ENCODE peak calls at places on chromosomes 12 and 14, in nine cellular contexts. One of them, this sample, is unnamed.

GRCh38 chr14:22276913-22277816 is 311.9 kb downstream of the DAD1 start:
- DNase-seq in WTC11: no peak
- DNase-seq in fibroblast of mammary gland: peak; percentile 30
- DNase-seq in activated naive CD4-positive, alpha-beta T cell: no peak
- DNase-seq in activated T-cell treated with anti-CD3 and anti-CD28 coated beads for 24 hours: no peak
- DNase-seq in NCI-H1694: no peak
- DNase-seq in activated gamma-delta T cell: no peak
- DNase-seq in naive thymus-derived CD8-positive, alpha-beta T cell: no peak
- DNase-seq in renal cortical epithelial cell: peak; percentile 44
- DNase-seq in this sample: no peak

GRCh38 chr12:69254046-69254445 is 14.7 kb downstream of the CPSF6 start:
- DNase-seq in NCI-H1694: peak; percentile 43
- DNase-seq in fibroblast of mammary gland: peak; percentile 67
- DNase-seq in activated T-cell treated with anti-CD3 and anti-CD28 coated beads for 24 hours: no peak
- DNase-seq in activated gamma-delta T cell: no peak
- DNase-seq in WTC11: no peak
- DNase-seq in renal cortical epithelial cell: peak; percentile 72
- DNase-seq in naive thymus-derived CD8-positive, alpha-beta T cell: no peak
- DNase-seq in activated naive CD4-positive, alpha-beta T cell: no peak
- DNase-seq in this sample: peak; percentile 66

GRCh38 chr12:109758406-109759075 is 44.9 kb downstream of the FAM222A start:
- DNase-seq in NCI-H1694: no peak
- DNase-seq in WTC11: peak; percentile 24
- DNase-seq in fibroblast of mammary gland: no peak
- DNase-seq in activated naive CD4-positive, alpha-beta T cell: no peak
- DNase-seq in renal cortical epithelial cell: no peak
- DNase-seq in naive thymus-derived CD8-positive, alpha-beta T cell: peak; percentile 13
- DNase-seq in activated T-cell treated with anti-CD3 and anti-CD28 coated beads for 24 hours: no peak
- DNase-seq in activated gamma-delta T cell: no peak
- DNase-seq in this sample: no peak

GRCh38 chr14:58285132-58285531 is 13.2 kb upstream of the ARID4A start:
- DNase-seq in activated T-cell treated with anti-CD3 and anti-CD28 coated beads for 24 hours: no peak
- DNase-seq in renal cortical epithelial cell: no peak
- DNase-seq in naive thymus-derived CD8-positive, alpha-beta T cell: no peak
- DNase-seq in WTC11: no peak
- DNase-seq in activated naive CD4-positive, alpha-beta T cell: no peak
- DNase-seq in fibroblast of mammary gland: no peak
- DNase-seq in activated gamma-delta T cell: no peak
- DNase-seq in NCI-H1694: no peak
- DNase-seq in this sample: no peak

GRCh38 chr14:99838555-99839193 is 45.5 kb downstream of the EML1 start:
- DNase-seq in activated naive CD4-positive, alpha-beta T cell: no peak
- DNase-seq in WTC11: peak; percentile 58
- DNase-seq in naive thymus-derived CD8-positive, alpha-beta T cell: no peak
- DNase-seq in NCI-H1694: no peak
- DNase-seq in activated gamma-delta T cell: no peak
- DNase-seq in renal cortical epithelial cell: peak; percentile 57
- DNase-seq in fibroblast of mammary gland: peak; percentile 10
- DNase-seq in activated T-cell treated with anti-CD3 and anti-CD28 coated beads for 24 hours: no peak
- DNase-seq in this sample: no peak

GRCh38 chr14:98112211-98112780 is 1159.7 kb downstream of the BCL11B start:
- DNase-seq in renal cortical epithelial cell: peak; percentile 39
- DNase-seq in NCI-H1694: no peak
- DNase-seq in activated gamma-delta T cell: no peak
- DNase-seq in fibroblast of mammary gland: no peak
- DNase-seq in activated naive CD4-positive, alpha-beta T cell: no peak
- DNase-seq in activated T-cell treated with anti-CD3 and anti-CD28 coated beads for 24 hours: no peak
- DNase-seq in naive thymus-derived CD8-positive, alpha-beta T cell: no peak
- DNase-seq in WTC11: no peak
- DNase-seq in this sample: no peak

GRCh38 chr14:77040995-77041744 is 12.7 kb upstream of the IRF2BPL start:
- DNase-seq in WTC11: no peak
- DNase-seq in activated gamma-delta T cell: no peak
- DNase-seq in fibroblast of mammary gland: no peak
- DNase-seq in NCI-H1694: no peak
- DNase-seq in naive thymus-derived CD8-positive, alpha-beta T cell: peak; percentile 81
- DNase-seq in renal cortical epithelial cell: no peak
- DNase-seq in activated naive CD4-positive, alpha-beta T cell: no peak
- DNase-seq in activated T-cell treated with anti-CD3 and anti-CD28 coated beads for 24 hours: no peak
- DNase-seq in this sample: peak; percentile 58

GRCh38 chr12:131332224-131332623 is 378.5 kb downstream of the ADGRD1 start:
- DNase-seq in renal cortical epithelial cell: no peak
- DNase-seq in activated T-cell treated with anti-CD3 and anti-CD28 coated beads for 24 hours: no peak
- DNase-seq in activated naive CD4-positive, alpha-beta T cell: no peak
- DNase-seq in naive thymus-derived CD8-positive, alpha-beta T cell: peak; percentile 23
- DNase-seq in activated gamma-delta T cell: no peak
- DNase-seq in WTC11: no peak
- DNase-seq in fibroblast of mammary gland: no peak
- DNase-seq in NCI-H1694: no peak
- DNase-seq in this sample: no peak

GRCh38 chr12:107684029-107684790 is 1.4 kb upstream of the PWP1 start:
- DNase-seq in naive thymus-derived CD8-positive, alpha-beta T cell: no peak
- DNase-seq in activated T-cell treated with anti-CD3 and anti-CD28 coated beads for 24 hours: no peak
- DNase-seq in activated naive CD4-positive, alpha-beta T cell: no peak
- DNase-seq in fibroblast of mammary gland: peak; percentile 78
- DNase-seq in activated gamma-delta T cell: no peak
- DNase-seq in NCI-H1694: no peak
- DNase-seq in renal cortical epithelial cell: no peak
- DNase-seq in WTC11: no peak
- DNase-seq in this sample: no peak

GRCh38 chr12:106446429-106447092 is 89.0 kb downstream of the POLR3B start:
- DNase-seq in WTC11: no peak
- DNase-seq in activated gamma-delta T cell: no peak
- DNase-seq in activated T-cell treated with anti-CD3 and anti-CD28 coated beads for 24 hours: no peak
- DNase-seq in activated naive CD4-positive, alpha-beta T cell: no peak
- DNase-seq in naive thymus-derived CD8-positive, alpha-beta T cell: no peak
- DNase-seq in NCI-H1694: no peak
- DNase-seq in fibroblast of mammary gland: no peak
- DNase-seq in renal cortical epithelial cell: no peak
- DNase-seq in this sample: no peak

GRCh38 chr12:42326466-42327226 is 679 bp downstream of the PPHLN1 start:
- DNase-seq in WTC11: no peak
- DNase-seq in renal cortical epithelial cell: peak; percentile 23
- DNase-seq in naive thymus-derived CD8-positive, alpha-beta T cell: no peak
- DNase-seq in NCI-H1694: peak; percentile 1
- DNase-seq in activated gamma-delta T cell: no peak
- DNase-seq in activated T-cell treated with anti-CD3 and anti-CD28 coated beads for 24 hours: peak; percentile 1
- DNase-seq in activated naive CD4-positive, alpha-beta T cell: no peak
- DNase-seq in fibroblast of mammary gland: peak; percentile 46
- DNase-seq in this sample: no peak

GRCh38 chr14:54704768-54705167 is 137.8 kb downstream of the SAMD4A start:
- DNase-seq in WTC11: no peak
- DNase-seq in activated naive CD4-positive, alpha-beta T cell: no peak
- DNase-seq in renal cortical epithelial cell: no peak
- DNase-seq in activated T-cell treated with anti-CD3 and anti-CD28 coated beads for 24 hours: no peak
- DNase-seq in naive thymus-derived CD8-positive, alpha-beta T cell: no peak
- DNase-seq in fibroblast of mammary gland: no peak
- DNase-seq in activated gamma-delta T cell: no peak
- DNase-seq in NCI-H1694: no peak
- DNase-seq in this sample: no peak

GRCh38 chr12:1790470-1790869 is 29.9 kb upstream of the LRTM2 start:
- DNase-seq in renal cortical epithelial cell: no peak
- DNase-seq in activated T-cell treated with anti-CD3 and anti-CD28 coated beads for 24 hours: no peak
- DNase-seq in naive thymus-derived CD8-positive, alpha-beta T cell: peak; percentile 42
- DNase-seq in WTC11: no peak
- DNase-seq in activated gamma-delta T cell: no peak
- DNase-seq in NCI-H1694: no peak
- DNase-seq in fibroblast of mammary gland: no peak
- DNase-seq in activated naive CD4-positive, alpha-beta T cell: no peak
- DNase-seq in this sample: no peak

GRCh38 chr12:49231881-49232650 is 32.8 kb upstream of the TUBA1C start:
- DNase-seq in activated naive CD4-positive, alpha-beta T cell: no peak
- DNase-seq in naive thymus-derived CD8-positive, alpha-beta T cell: no peak
- DNase-seq in renal cortical epithelial cell: no peak
- DNase-seq in NCI-H1694: peak; percentile 18
- DNase-seq in fibroblast of mammary gland: peak; percentile 9
- DNase-seq in activated gamma-delta T cell: no peak
- DNase-seq in WTC11: no peak
- DNase-seq in activated T-cell treated with anti-CD3 and anti-CD28 coated beads for 24 hours: no peak
- DNase-seq in this sample: no peak

GRCh38 chr14:41873379-41874034 is 266.8 kb downstream of the LRFN5 start:
- DNase-seq in naive thymus-derived CD8-positive, alpha-beta T cell: no peak
- DNase-seq in activated T-cell treated with anti-CD3 and anti-CD28 coated beads for 24 hours: no peak
- DNase-seq in WTC11: no peak
- DNase-seq in activated naive CD4-positive, alpha-beta T cell: no peak
- DNase-seq in fibroblast of mammary gland: peak; percentile 68
- DNase-seq in activated gamma-delta T cell: no peak
- DNase-seq in NCI-H1694: peak; percentile 29
- DNase-seq in renal cortical epithelial cell: no peak
- DNase-seq in this sample: no peak

GRCh38 chr14:99132821-99133562 is 139.0 kb downstream of the BCL11B start:
- DNase-seq in NCI-H1694: no peak
- DNase-seq in naive thymus-derived CD8-positive, alpha-beta T cell: no peak
- DNase-seq in fibroblast of mammary gland: no peak
- DNase-seq in activated naive CD4-positive, alpha-beta T cell: no peak
- DNase-seq in activated gamma-delta T cell: no peak
- DNase-seq in renal cortical epithelial cell: no peak
- DNase-seq in activated T-cell treated with anti-CD3 and anti-CD28 coated beads for 24 hours: no peak
- DNase-seq in WTC11: no peak
- DNase-seq in this sample: no peak